ENCODE peak calls at places on chromosomes 13 and 19, in eight cellular contexts. X, G, P, B, Z, N, D and E are unnamed samples.

GRCh38 chr13:98284677-98285076 is 107.6 kb upstream of the RNF113B start:
- DNase-seq in X (no peak), G (no peak), P (no peak), B (no peak), Z (no peak), N (no peak), D (no peak), E (no peak)

GRCh38 chr19:28358604-28359003 is 854.3 kb downstream of the UQCRFS1 start:
- DNase-seq in X (no peak), G (no peak), P (no peak), B (no peak), Z (no peak), N (no peak), D (no peak), E (no peak)

GRCh38 chr13:48726711-48727110 is 73.0 kb downstream of the CYSLTR2 start:
- DNase-seq in X (no peak), G (no peak), P (no peak), B (no peak), Z (no peak), N (no peak), D (no peak), E (peak; percentile 5)

GRCh38 chr19:49689133-49690072 is at the start of gene ADM5:
- DNase-seq in X (no peak), G (no peak), P (no peak), B (no peak), Z (peak; percentile 54), N (no peak), D (peak; percentile 51), E (no peak)

GRCh38 chr13:27661017-27661416 is 39.3 kb downstream of the POLR1D start:
- DNase-seq in X (no peak), G (no peak), P (no peak), B (no peak), Z (no peak), N (no peak), D (no peak), E (no peak)

GRCh38 chr19:19026299-19026971 is 6.9 kb downstream of the SUGP2 start:
- DNase-seq in X (no peak), G (peak; percentile 13), P (no peak), B (peak; percentile 4), Z (no peak), N (no peak), D (no peak), E (peak; percentile 33)

GRCh38 chr13:80469841-80470378 is 129.0 kb upstream of the SPRY2 start:
- DNase-seq in X (no peak), G (peak; percentile 97), P (peak; percentile 75), B (no peak), Z (no peak), N (peak; percentile 95), D (peak; percentile 83), E (peak; percentile 99)

GRCh38 chr13:114108141-114108761 is 24.2 kb downstream of the RASA3 start:
- DNase-seq in X (no peak), G (no peak), P (peak; percentile 42), B (no peak), Z (no peak), N (no peak), D (no peak), E (no peak)

GRCh38 chr13:92842145-92842544 is 384.5 kb upstream of the GPC6 start:
- DNase-seq in X (no peak), G (peak; percentile 93), P (no peak), B (no peak), Z (no peak), N (peak; percentile 93), D (peak; percentile 69), E (peak; percentile 90)

GRCh38 chr19:36030264-36031148 is 2.2 kb downstream of the CLIP3 start:
- DNase-seq in X (no peak), G (peak; percentile 51), P (no peak), B (no peak), Z (no peak), N (peak; percentile 15), D (peak; percentile 30), E (peak; percentile 45)

GRCh38 chr19:47183579-47183978 is 47.4 kb downstream of the BBC3 start:
- DNase-seq in X (no peak), G (no peak), P (no peak), B (no peak), Z (no peak), N (no peak), D (no peak), E (no peak)

GRCh38 chr19:42030605-42031004 is 36.6 kb upstream of the ATP1A3 start:
- DNase-seq in X (no peak), G (no peak), P (no peak), B (no peak), Z (no peak), N (no peak), D (no peak), E (no peak)

GRCh38 chr19:11405846-11406643 is 13.1 kb downstream of the RGL3 start:
- DNase-seq in X (no peak), G (no peak), P (no peak), B (no peak), Z (peak; percentile 58), N (no peak), D (no peak), E (peak; percentile 34)

GRCh38 chr19:21221653-21222052 is 79.8 kb downstream of the ZNF431 start:
- DNase-seq in X (no peak), G (no peak), P (no peak), B (no peak), Z (no peak), N (no peak), D (peak; percentile 46), E (no peak)

GRCh38 chr13:95707035-95707434 is 30.1 kb downstream of the DNAJC3 start:
- DNase-seq in X (no peak), G (no peak), P (no peak), B (no peak), Z (no peak), N (no peak), D (no peak), E (no peak)

GRCh38 chr19:51644636-51645271 is 1.9 kb downstream of the SIGLEC14 start:
- DNase-seq in X (no peak), G (no peak), P (no peak), B (no peak), Z (no peak), N (no peak), D (no peak), E (no peak)

GRCh38 chr19:3459322-3459881 is 20.9 kb downstream of the SMIM24 start:
- DNase-seq in X (no peak), G (peak; percentile 96), P (peak; percentile 96), B (peak; percentile 57), Z (no peak), N (no peak), D (peak; percentile 50), E (peak; percentile 93)

GRCh38 chr13:108926848-108927247 is 297.4 kb downstream of the MYO16 start:
- DNase-seq in X (no peak), G (no peak), P (no peak), B (no peak), Z (no peak), N (no peak), D (no peak), E (no peak)

GRCh38 chr19:21110183-21110582 is 28.2 kb downstream of the ZNF714 start:
- DNase-seq in X (no peak), G (no peak), P (no peak), B (no peak), Z (no peak), N (no peak), D (no peak), E (no peak)

GRCh38 chr13:20492641-20493040 is 33.0 kb downstream of the CRYL1 start:
- DNase-seq in X (peak; percentile 60), G (peak; percentile 33), P (no peak), B (no peak), Z (no peak), N (peak; percentile 61), D (peak; percentile 70), E (peak; percentile 10)

GRCh38 chr13:23858586-23858985 is 30.6 kb downstream of the MIPEP start:
- DNase-seq in X (no peak), G (no peak), P (no peak), B (no peak), Z (no peak), N (peak; percentile 7), D (peak; percentile 47), E (no peak)

GRCh38 chr19:13613447-13613846 is 107.2 kb upstream of the CACNA1A start:
- DNase-seq in X (no peak), G (no peak), P (no peak), B (no peak), Z (no peak), N (no peak), D (no peak), E (no peak)

GRCh38 chr19:34366670-34367423 is 1.9 kb downstream of the GPI start:
- DNase-seq in X (no peak), G (peak; percentile 92), P (no peak), B (no peak), Z (no peak), N (peak; percentile 37), D (no peak), E (peak; percentile 52)